ENCODE peak calls at places on chromosomes 12 and 14, in ten cellular contexts. One of them, this sample, is unnamed.

GRCh38 chr12:27319394-27319793 is 13.2 kb upstream of the BMAL2 start:
- DNase-seq in fibroblast of the aortic adventitia: peak
- DNase-seq in tibial artery: no peak
- DNase-seq in aorta: no peak
- DNase-seq in GM12865: no peak
- DNase-seq in dorsolateral prefrontal cortex: no peak
- DNase-seq in body of pancreas: no peak
- DNase-seq in SJCRH30: no peak
- DNase-seq in left ventricle myocardium inferior: no peak
- DNase-seq in CD8-positive, alpha-beta T cell: no peak
- DNase-seq in this sample: no peak

GRCh38 chr12:62379026-62379722 is 87.5 kb upstream of the MON2 start:
- DNase-seq in fibroblast of the aortic adventitia: peak
- DNase-seq in tibial artery: no peak
- DNase-seq in aorta: no peak
- DNase-seq in GM12865: no peak
- DNase-seq in dorsolateral prefrontal cortex: no peak
- DNase-seq in body of pancreas: no peak
- DNase-seq in SJCRH30: no peak
- DNase-seq in left ventricle myocardium inferior: no peak
- DNase-seq in CD8-positive, alpha-beta T cell: no peak
- DNase-seq in this sample: no peak

GRCh38 chr12:12079291-12079690 is 8.6 kb downstream of the BCL2L14 start:
- DNase-seq in fibroblast of the aortic adventitia: peak
- DNase-seq in tibial artery: no peak
- DNase-seq in aorta: no peak
- DNase-seq in GM12865: no peak
- DNase-seq in dorsolateral prefrontal cortex: no peak
- DNase-seq in body of pancreas: no peak
- DNase-seq in SJCRH30: no peak
- DNase-seq in left ventricle myocardium inferior: no peak
- DNase-seq in CD8-positive, alpha-beta T cell: no peak
- DNase-seq in this sample: no peak

GRCh38 chr14:104554608-104555401 is 24.8 kb upstream of the C14orf180 start:
- DNase-seq in fibroblast of the aortic adventitia: no peak
- DNase-seq in tibial artery: peak
- DNase-seq in aorta: peak
- DNase-seq in GM12865: no peak
- DNase-seq in dorsolateral prefrontal cortex: no peak
- DNase-seq in body of pancreas: no peak
- DNase-seq in SJCRH30: peak
- DNase-seq in left ventricle myocardium inferior: peak
- DNase-seq in CD8-positive, alpha-beta T cell: no peak
- DNase-seq in this sample: peak

GRCh38 chr12:3352230-3352629 is 138.8 kb upstream of the PRMT8 start:
- DNase-seq in fibroblast of the aortic adventitia: no peak
- DNase-seq in tibial artery: no peak
- DNase-seq in aorta: no peak
- DNase-seq in GM12865: no peak
- DNase-seq in dorsolateral prefrontal cortex: no peak
- DNase-seq in body of pancreas: no peak
- DNase-seq in SJCRH30: no peak
- DNase-seq in left ventricle myocardium inferior: no peak
- DNase-seq in CD8-positive, alpha-beta T cell: no peak
- DNase-seq in this sample: no peak

GRCh38 chr12:89969098-89969497 is 260.5 kb upstream of the ATP2B1 start:
- DNase-seq in fibroblast of the aortic adventitia: no peak
- DNase-seq in tibial artery: no peak
- DNase-seq in aorta: no peak
- DNase-seq in GM12865: no peak
- DNase-seq in dorsolateral prefrontal cortex: no peak
- DNase-seq in body of pancreas: no peak
- DNase-seq in SJCRH30: no peak
- DNase-seq in left ventricle myocardium inferior: no peak
- DNase-seq in CD8-positive, alpha-beta T cell: no peak
- DNase-seq in this sample: no peak

GRCh38 chr12:119398190-119398589 is 63.7 kb downstream of the CCDC60 start:
- DNase-seq in fibroblast of the aortic adventitia: no peak
- DNase-seq in tibial artery: no peak
- DNase-seq in aorta: no peak
- DNase-seq in GM12865: no peak
- DNase-seq in dorsolateral prefrontal cortex: no peak
- DNase-seq in body of pancreas: no peak
- DNase-seq in SJCRH30: no peak
- DNase-seq in left ventricle myocardium inferior: no peak
- DNase-seq in CD8-positive, alpha-beta T cell: no peak
- DNase-seq in this sample: no peak

GRCh38 chr14:67815573-67816235 is 686 bp downstream of the ZFYVE26 start:
- DNase-seq in fibroblast of the aortic adventitia: peak
- DNase-seq in tibial artery: no peak
- DNase-seq in aorta: no peak
- DNase-seq in GM12865: peak
- DNase-seq in dorsolateral prefrontal cortex: no peak
- DNase-seq in body of pancreas: no peak
- DNase-seq in SJCRH30: no peak
- DNase-seq in left ventricle myocardium inferior: no peak
- DNase-seq in CD8-positive, alpha-beta T cell: no peak
- DNase-seq in this sample: no peak

GRCh38 chr12:124174949-124175348 is 119.9 kb upstream of the RFLNA start:
- DNase-seq in fibroblast of the aortic adventitia: no peak
- DNase-seq in tibial artery: no peak
- DNase-seq in aorta: no peak
- DNase-seq in GM12865: no peak
- DNase-seq in dorsolateral prefrontal cortex: no peak
- DNase-seq in body of pancreas: no peak
- DNase-seq in SJCRH30: no peak
- DNase-seq in left ventricle myocardium inferior: no peak
- DNase-seq in CD8-positive, alpha-beta T cell: no peak
- DNase-seq in this sample: no peak

GRCh38 chr12:111330800-111331752 is 37.8 kb downstream of the PHETA1 start:
- DNase-seq in fibroblast of the aortic adventitia: peak
- DNase-seq in tibial artery: no peak
- DNase-seq in aorta: no peak
- DNase-seq in GM12865: peak
- DNase-seq in dorsolateral prefrontal cortex: no peak
- DNase-seq in body of pancreas: peak
- DNase-seq in SJCRH30: peak
- DNase-seq in left ventricle myocardium inferior: no peak
- DNase-seq in CD8-positive, alpha-beta T cell: no peak
- DNase-seq in this sample: no peak

GRCh38 chr12:44889871-44890270 is 13.8 kb upstream of the NELL2 start:
- DNase-seq in fibroblast of the aortic adventitia: no peak
- DNase-seq in tibial artery: no peak
- DNase-seq in aorta: no peak
- DNase-seq in GM12865: no peak
- DNase-seq in dorsolateral prefrontal cortex: no peak
- DNase-seq in body of pancreas: no peak
- DNase-seq in SJCRH30: no peak
- DNase-seq in left ventricle myocardium inferior: no peak
- DNase-seq in CD8-positive, alpha-beta T cell: no peak
- DNase-seq in this sample: no peak

DNA sequence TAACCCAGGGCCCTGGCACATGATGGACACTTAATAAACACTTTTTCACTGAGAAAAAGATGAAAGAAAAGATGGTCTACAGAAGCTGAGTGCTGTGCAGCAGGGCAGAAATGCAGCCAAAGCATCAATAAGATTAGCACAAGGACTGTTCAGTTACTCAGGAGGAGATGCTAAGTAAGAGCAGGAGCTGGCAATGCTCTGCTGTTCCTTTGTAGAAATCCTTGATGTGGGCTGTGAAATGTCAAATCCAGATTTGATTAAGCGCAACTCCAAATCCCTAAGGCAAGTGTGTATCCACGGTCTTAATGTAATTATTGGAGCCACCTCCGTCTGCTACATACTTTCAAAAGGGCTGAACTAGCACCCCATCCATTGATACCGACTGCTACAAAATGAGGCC is 151.8 kb upstream of the BTG1 start:
- DNase-seq in fibroblast of the aortic adventitia: no peak
- DNase-seq in tibial artery: no peak
- DNase-seq in aorta: no peak
- DNase-seq in GM12865: no peak
- DNase-seq in dorsolateral prefrontal cortex: no peak
- DNase-seq in body of pancreas: no peak
- DNase-seq in SJCRH30: no peak
- DNase-seq in left ventricle myocardium inferior: no peak
- DNase-seq in CD8-positive, alpha-beta T cell: no peak
- DNase-seq in this sample: no peak
- H3K4me3 ChIP-seq in fibroblast of the aortic adventitia: no peak
- H3K4me3 ChIP-seq in tibial artery: no peak
- H3K4me3 ChIP-seq in aorta: no peak
- H3K4me3 ChIP-seq in GM12865: no peak
- H3K4me3 ChIP-seq in dorsolateral prefrontal cortex: no peak
- H3K4me3 ChIP-seq in body of pancreas: no peak
- H3K4me3 ChIP-seq in SJCRH30: no peak
- H3K4me3 ChIP-seq in left ventricle myocardium inferior: no peak
- H3K4me3 ChIP-seq in CD8-positive, alpha-beta T cell: no peak
- H3K4me3 ChIP-seq in this sample: no peak

DNA sequence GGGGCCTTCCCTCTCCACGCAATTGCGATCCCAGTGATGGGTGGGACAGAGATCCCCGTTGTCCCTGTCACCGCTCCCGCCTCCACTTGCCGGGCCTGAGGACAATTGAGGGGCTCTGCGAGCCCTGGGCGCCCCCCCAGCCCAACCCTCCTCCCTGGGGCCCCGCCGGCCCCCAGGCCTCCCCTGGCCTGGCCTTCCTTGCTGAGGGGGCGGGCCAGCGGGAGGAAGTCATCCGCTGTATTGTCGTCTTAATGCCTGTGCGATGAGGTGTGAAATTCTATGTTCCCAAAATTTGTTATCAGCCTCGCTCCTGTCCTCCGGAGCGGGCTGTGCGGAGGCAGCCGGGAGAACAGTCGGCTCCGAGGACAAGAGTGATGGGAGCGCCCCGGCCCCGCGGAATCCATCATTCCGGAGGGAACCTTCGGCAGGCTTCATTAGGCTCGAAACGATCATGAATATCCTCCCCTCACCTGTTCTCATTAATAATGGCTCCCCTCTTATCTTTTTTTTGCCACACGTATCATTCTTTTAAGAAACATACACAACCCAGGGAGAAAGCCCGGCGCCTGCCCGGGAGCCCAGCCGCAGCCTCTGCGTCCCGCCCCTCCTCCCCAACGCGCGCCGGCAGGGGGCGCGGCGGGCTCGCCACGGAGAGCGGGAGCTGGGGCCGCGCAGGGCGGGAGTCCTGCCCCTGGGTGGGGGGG is 17.3 kb upstream of the DLK1 start:
- DNase-seq in fibroblast of the aortic adventitia: peak
- DNase-seq in tibial artery: no peak
- DNase-seq in aorta: no peak
- DNase-seq in GM12865: no peak
- DNase-seq in dorsolateral prefrontal cortex: no peak
- DNase-seq in body of pancreas: peak
- DNase-seq in SJCRH30: peak
- DNase-seq in left ventricle myocardium inferior: peak
- DNase-seq in CD8-positive, alpha-beta T cell: no peak
- DNase-seq in this sample: no peak
- H3K4me3 ChIP-seq in fibroblast of the aortic adventitia: peak
- H3K4me3 ChIP-seq in tibial artery: no peak
- H3K4me3 ChIP-seq in aorta: no peak
- H3K4me3 ChIP-seq in GM12865: no peak
- H3K4me3 ChIP-seq in dorsolateral prefrontal cortex: peak
- H3K4me3 ChIP-seq in body of pancreas: no peak
- H3K4me3 ChIP-seq in SJCRH30: peak
- H3K4me3 ChIP-seq in left ventricle myocardium inferior: peak
- H3K4me3 ChIP-seq in CD8-positive, alpha-beta T cell: no peak
- H3K4me3 ChIP-seq in this sample: no peak

GRCh38 chr12:2233034-2233433 is 180.2 kb downstream of the CACNA1C start:
- DNase-seq in fibroblast of the aortic adventitia: peak
- DNase-seq in tibial artery: no peak
- DNase-seq in aorta: no peak
- DNase-seq in GM12865: no peak
- DNase-seq in dorsolateral prefrontal cortex: no peak
- DNase-seq in body of pancreas: no peak
- DNase-seq in SJCRH30: no peak
- DNase-seq in left ventricle myocardium inferior: no peak
- DNase-seq in CD8-positive, alpha-beta T cell: no peak
- DNase-seq in this sample: no peak
- H3K4me3 ChIP-seq in fibroblast of the aortic adventitia: no peak
- H3K4me3 ChIP-seq in tibial artery: no peak
- H3K4me3 ChIP-seq in aorta: no peak
- H3K4me3 ChIP-seq in GM12865: no peak
- H3K4me3 ChIP-seq in dorsolateral prefrontal cortex: no peak
- H3K4me3 ChIP-seq in body of pancreas: no peak
- H3K4me3 ChIP-seq in SJCRH30: no peak
- H3K4me3 ChIP-seq in left ventricle myocardium inferior: no peak
- H3K4me3 ChIP-seq in CD8-positive, alpha-beta T cell: no peak
- H3K4me3 ChIP-seq in this sample: no peak

GRCh38 chr12:113479193-113479577 is 7.5 kb upstream of the LHX5 start:
- DNase-seq in fibroblast of the aortic adventitia: no peak
- DNase-seq in tibial artery: no peak
- DNase-seq in aorta: no peak
- DNase-seq in GM12865: no peak
- DNase-seq in dorsolateral prefrontal cortex: no peak
- DNase-seq in body of pancreas: no peak
- DNase-seq in SJCRH30: no peak
- DNase-seq in left ventricle myocardium inferior: no peak
- DNase-seq in CD8-positive, alpha-beta T cell: no peak
- DNase-seq in this sample: no peak

GRCh38 chr12:113479578-113480335 is 8.1 kb upstream of the LHX5 start:
- DNase-seq in fibroblast of the aortic adventitia: peak
- DNase-seq in tibial artery: no peak
- DNase-seq in aorta: no peak
- DNase-seq in GM12865: peak
- DNase-seq in dorsolateral prefrontal cortex: no peak
- DNase-seq in body of pancreas: peak
- DNase-seq in SJCRH30: peak
- DNase-seq in left ventricle myocardium inferior: peak
- DNase-seq in CD8-positive, alpha-beta T cell: peak
- DNase-seq in this sample: no peak

GRCh38 chr12:113485330-113485729 is 13.7 kb upstream of the LHX5 start:
- DNase-seq in fibroblast of the aortic adventitia: no peak
- DNase-seq in tibial artery: no peak
- DNase-seq in aorta: no peak
- DNase-seq in GM12865: no peak
- DNase-seq in dorsolateral prefrontal cortex: no peak
- DNase-seq in body of pancreas: no peak
- DNase-seq in SJCRH30: no peak
- DNase-seq in left ventricle myocardium inferior: no peak
- DNase-seq in CD8-positive, alpha-beta T cell: no peak
- DNase-seq in this sample: no peak

GRCh38 chr12:113480336-113480688 is 8.6 kb upstream of the LHX5 start:
- DNase-seq in fibroblast of the aortic adventitia: no peak
- DNase-seq in tibial artery: no peak
- DNase-seq in aorta: no peak
- DNase-seq in GM12865: no peak
- DNase-seq in dorsolateral prefrontal cortex: no peak
- DNase-seq in body of pancreas: no peak
- DNase-seq in SJCRH30: no peak
- DNase-seq in left ventricle myocardium inferior: no peak
- DNase-seq in CD8-positive, alpha-beta T cell: no peak
- DNase-seq in this sample: no peak

DNA sequence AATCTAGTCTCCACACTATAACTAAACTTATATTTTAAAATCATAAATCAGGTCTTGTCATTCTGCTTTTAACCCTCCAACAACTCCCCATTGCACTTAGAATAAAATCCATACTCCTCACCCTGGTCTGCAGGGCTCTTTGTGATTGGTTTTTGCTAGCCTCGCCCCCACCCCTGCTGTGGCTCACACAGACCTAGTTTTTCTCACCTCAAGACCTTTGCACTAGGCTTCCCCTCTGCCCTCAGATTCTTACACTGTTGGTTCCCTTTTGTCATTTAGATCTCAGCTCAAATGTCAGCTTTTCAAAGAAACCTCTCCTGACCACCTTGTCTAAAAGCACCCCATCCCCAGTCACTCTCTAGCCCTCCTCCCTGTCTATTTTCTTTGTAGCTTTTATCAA is 10.7 kb upstream of the LHX5 start:
- DNase-seq in fibroblast of the aortic adventitia: no peak
- DNase-seq in tibial artery: no peak
- DNase-seq in aorta: no peak
- DNase-seq in GM12865: no peak
- DNase-seq in dorsolateral prefrontal cortex: no peak
- DNase-seq in body of pancreas: no peak
- DNase-seq in SJCRH30: no peak
- DNase-seq in left ventricle myocardium inferior: no peak
- DNase-seq in CD8-positive, alpha-beta T cell: no peak
- DNase-seq in this sample: no peak
- H3K4me3 ChIP-seq in fibroblast of the aortic adventitia: no peak
- H3K4me3 ChIP-seq in tibial artery: no peak
- H3K4me3 ChIP-seq in aorta: no peak
- H3K4me3 ChIP-seq in GM12865: no peak
- H3K4me3 ChIP-seq in dorsolateral prefrontal cortex: no peak
- H3K4me3 ChIP-seq in body of pancreas: no peak
- H3K4me3 ChIP-seq in SJCRH30: no peak
- H3K4me3 ChIP-seq in left ventricle myocardium inferior: no peak
- H3K4me3 ChIP-seq in CD8-positive, alpha-beta T cell: no peak
- H3K4me3 ChIP-seq in this sample: no peak